ENCODE peak calls at places on chromosomes 11 and 22, in seven cellular contexts. M is CD4-positive, alpha-beta T cell; E is ovary; P is mesenchymal stem cell; I is cardiac fibroblast; D is brain microvascular endothelial cell; U is GM23338. C is an unnamed sample.

GRCh38 chr11:102345923-102346322 is 1.1 kb upstream of the BIRC2 start:
- DNase-seq in M (no peak), D (peak), U (no peak), I (peak), P (peak), E (no peak), C (no peak)

GRCh38 chr11:107218123-107219084 is 200.1 kb upstream of the GUCY1A2 start:
- DNase-seq in D (no peak), I (no peak), E (no peak), P (no peak), M (no peak), U (no peak), C (no peak)

GRCh38 chr11:130037881-130038601 is 31.7 kb upstream of the APLP2 start:
- DNase-seq in E (no peak), I (peak), M (no peak), U (peak), P (no peak), D (peak), C (no peak)

GRCh38 chr22:47384977-47385376 is 622.5 kb downstream of the TBC1D22A start:
- DNase-seq in D (no peak), U (no peak), E (peak), M (no peak), P (no peak), I (no peak), C (peak)

GRCh38 chr11:119175493-119176077 is 7.1 kb downstream of the NLRX1 start:
- DNase-seq in E (no peak), I (peak), D (no peak), P (peak), M (no peak), U (no peak), C (no peak)

GRCh38 chr22:22983816-22984215 is 86.5 kb upstream of the GNAZ start:
- DNase-seq in P (no peak), M (no peak), U (no peak), E (no peak), I (no peak), D (no peak), C (no peak)

GRCh38 chr11:8354622-8355417 is 91.1 kb upstream of the LMO1 start:
- DNase-seq in D (no peak), E (peak), P (no peak), I (no peak), M (no peak), U (no peak), C (no peak)

GRCh38 chr11:78562398-78562797 is 12.3 kb downstream of the NARS2 start:
- DNase-seq in M (no peak), U (no peak), E (no peak), P (peak), I (peak), D (no peak), C (no peak)

GRCh38 chr11:112584674-112585073 is 324.0 kb upstream of the PLET1 start:
- DNase-seq in E (no peak), D (no peak), P (no peak), I (no peak), U (peak), M (no peak), C (no peak)

GRCh38 chr11:126334665-126335462 is 20.6 kb upstream of the ST3GAL4 start:
- DNase-seq in E (peak), D (peak), M (no peak), U (no peak), I (peak), P (peak), C (peak)

GRCh38 chr11:129324533-129325175 is 51.0 kb upstream of the BARX2 start:
- DNase-seq in U (no peak), E (no peak), P (peak), D (no peak), I (peak), M (no peak), C (no peak)

GRCh38 chr22:35930933-35931332 is 97.7 kb downstream of the RBFOX2 start:
- DNase-seq in E (no peak), U (peak), P (peak), I (peak), M (no peak), D (peak), C (no peak)

GRCh38 chr11:66100272-66101037 is 30.4 kb downstream of the PACS1 start:
- DNase-seq in M (peak), P (no peak), U (peak), E (peak), I (no peak), D (no peak), C (peak)